ENCODE peak calls at places on chromosomes 13 and 19, in five cellular contexts. J, F, S, L and E are unnamed samples. For H3K4me1, the result is how much of the 10 kb centered on the place peaks cover.

GRCh38 chr19:49064768-49065611 is at the start of gene NTF4:
- DNase-seq in J (peak), F (no peak), S (no peak), L (no peak), E (no peak)

GRCh38 chr13:48839171-48839570 is 136.5 kb upstream of the FNDC3A start:
- DNase-seq in J (no peak), F (no peak), S (no peak), L (no peak), E (no peak)

GRCh38 chr13:69585656-69586055 is 522.0 kb upstream of the ATXN8OS start:
- DNase-seq in J (no peak), F (no peak), S (no peak), L (no peak), E (no peak)

GRCh38 chr13:24613128-24613527 is 67.1 kb upstream of the ATP12A start:
- DNase-seq in J (no peak), F (no peak), S (no peak), L (no peak), E (no peak)

GRCh38 chr13:51502206-51502651 is 49.4 kb upstream of the INTS6 start:
- DNase-seq in J (no peak), F (no peak), S (peak), L (peak), E (no peak)

GRCh38 chr13:87986639-87987250 is 315.6 kb downstream of the SLITRK5 start:
- DNase-seq in J (no peak), F (no peak), S (no peak), L (no peak), E (no peak)

GRCh38 chr19:43425567-43426392 is 11.1 kb downstream of the TEX101 start:
- DNase-seq in J (no peak), F (no peak), S (peak), L (peak), E (no peak)

GRCh38 chr19:53982611-53983010 is 8.8 kb upstream of the CACNG6 start:
- DNase-seq in J (no peak), F (no peak), S (peak), L (no peak), E (no peak)

GRCh38 chr13:72463561-72463960 is 263.9 kb downstream of the MZT1 start:
- DNase-seq in J (no peak), F (no peak), S (peak), L (no peak), E (no peak)

GRCh38 chr19:40933025-40933424 is 51.0 kb upstream of the CYP2A7 start:
- DNase-seq in J (no peak), F (no peak), S (no peak), L (no peak), E (no peak)

GRCh38 chr19:14405758-14406644 is 13.1 kb downstream of the DDX39A start:
- DNase-seq in J (peak), F (peak), S (peak), L (peak), E (peak)

GRCh38 chr13:104641309-104641708 is 1575.1 kb upstream of the SLC10A2 start:
- DNase-seq in J (no peak), F (no peak), S (peak), L (peak), E (no peak)

GRCh38 chr13:42968906-42969305 is 23.1 kb downstream of the EPSTI1 start:
- DNase-seq in J (no peak), F (no peak), S (no peak), L (no peak), E (no peak)

GRCh38 chr13:75366380-75367280 is 115.3 kb downstream of the TBC1D4 start:
- DNase-seq in J (no peak), F (no peak), S (no peak), L (no peak), E (no peak)

GRCh38 chr13:75371223-75371622 is 110.7 kb downstream of the TBC1D4 start:
- DNase-seq in J (no peak), F (no peak), S (no peak), L (no peak), E (no peak)

GRCh38 chr13:75369986-75370385 is 112.0 kb downstream of the TBC1D4 start:
- DNase-seq in J (no peak), F (no peak), S (no peak), L (no peak), E (no peak)

GRCh38 chr13:75365724-75366173 is 116.2 kb downstream of the TBC1D4 start:
- DNase-seq in J (no peak), F (no peak), S (peak), L (peak), E (no peak)

GRCh38 chr13:75368167-75368566 is 113.8 kb downstream of the TBC1D4 start:
- DNase-seq in J (no peak), F (no peak), S (peak), L (peak), E (no peak)
- H3K4me1 ChIP-seq in J (under half), F (under half), S (under half), L (under half), E (under half)

GRCh38 chr19:1749373-1750342 is 3.6 kb upstream of the ONECUT3 start:
- DNase-seq in J (no peak), F (no peak), S (no peak), L (no peak), E (no peak)
- H3K4me1 ChIP-seq in J (under half), F (under half), S (under half), L (under half), E (under half)

GRCh38 chr19:4688587-4688986 is 18.4 kb upstream of the MYDGF start:
- DNase-seq in J (no peak), F (no peak), S (no peak), L (no peak), E (no peak)

GRCh38 chr19:4689403-4689802 is 19.3 kb upstream of the MYDGF start:
- DNase-seq in J (no peak), F (no peak), S (no peak), L (no peak), E (no peak)

GRCh38 chr19:4692275-4693077 is 22.3 kb upstream of the MYDGF start:
- DNase-seq in J (no peak), F (no peak), S (no peak), L (no peak), E (no peak)

GRCh38 chr19:4691383-4691782 is 21.2 kb upstream of the MYDGF start:
- DNase-seq in J (no peak), F (peak), S (no peak), L (no peak), E (no peak)

DNA sequence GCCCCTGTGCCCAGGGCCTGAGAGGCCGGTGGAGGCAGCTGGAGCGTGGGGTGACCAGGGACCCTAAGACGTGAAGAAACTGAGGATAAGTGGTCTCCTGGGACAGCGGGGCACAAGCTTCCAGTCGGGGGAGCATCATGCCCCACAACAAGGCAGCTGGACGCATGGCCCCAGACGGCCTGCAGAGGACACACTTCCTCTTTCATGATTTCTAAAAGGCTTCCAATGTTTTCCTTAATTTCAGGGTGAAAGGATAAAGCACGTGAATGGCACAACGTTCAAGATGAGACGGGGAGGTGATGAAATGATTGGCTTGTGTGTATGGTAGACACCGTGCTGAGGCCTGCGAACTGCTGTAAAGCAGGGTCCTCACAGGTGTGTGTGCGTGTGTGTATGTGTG is 20.2 kb upstream of the MYDGF start:
- DNase-seq in J (no peak), F (no peak), S (no peak), L (no peak), E (no peak)
- H3K4me1 ChIP-seq in J (under half), F (under half), S (under half), L (under half), E (under half)

GRCh38 chr13:60396008-60396782 is 825 bp upstream of the TDRD3 start:
- DNase-seq in J (peak), F (peak), S (peak), L (peak), E (peak)
- H3K4me1 ChIP-seq in J (under half), F (under half), S (under half), L (under half), E (under half)

GRCh38 chr19:5949792-5950305 is 28.1 kb downstream of the RANBP3 start:
- DNase-seq in J (no peak), F (no peak), S (no peak), L (no peak), E (peak)
- H3K4me1 ChIP-seq in J (under half), F (under half), S (under half), L (half or more), E (half or more)

GRCh38 chr19:29942404-29943261 is 594 bp downstream of the URI1 start:
- DNase-seq in J (no peak), F (peak), S (peak), L (no peak), E (peak)

GRCh38 chr19:29940971-29941585 is 961 bp upstream of the URI1 start:
- DNase-seq in J (no peak), F (no peak), S (no peak), L (no peak), E (no peak)

GRCh38 chr19:29943615-29944014 is 1.6 kb downstream of the URI1 start:
- DNase-seq in J (no peak), F (no peak), S (no peak), L (no peak), E (no peak)

GRCh38 chr19:29939628-29940027 is 2.4 kb upstream of the URI1 start:
- DNase-seq in J (no peak), F (no peak), S (no peak), L (no peak), E (no peak)

DNA sequence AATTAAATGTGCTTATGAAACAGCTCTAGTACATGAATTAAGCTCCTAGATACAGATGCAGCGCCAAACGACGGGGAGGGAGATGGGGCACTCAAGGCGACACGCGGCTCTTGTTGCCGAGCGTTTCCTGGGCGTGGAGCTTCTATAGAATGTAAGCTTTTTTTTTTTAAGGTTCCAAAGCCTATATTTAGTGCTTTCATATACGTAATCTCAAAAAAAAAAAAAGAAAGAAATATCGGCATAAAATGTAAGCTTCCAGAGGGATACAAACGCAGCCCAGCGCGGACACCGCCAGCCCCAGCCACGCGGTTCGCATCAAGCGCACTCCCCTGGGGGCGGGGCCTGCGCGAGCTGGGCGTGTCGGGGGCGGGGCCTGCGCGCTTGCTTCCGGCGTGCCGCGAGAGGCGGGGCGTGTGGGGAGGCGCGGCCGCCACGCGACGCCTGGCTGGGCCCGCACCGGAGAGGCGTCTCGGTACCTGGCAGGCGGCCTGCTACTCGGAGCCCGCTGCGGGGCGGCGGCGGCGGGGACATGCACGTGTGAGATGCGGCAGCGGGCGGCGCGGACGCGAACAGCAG is at the start of gene URI1:
- DNase-seq in J (peak), F (peak), S (peak), L (peak), E (peak)
- H3K4me1 ChIP-seq in J (under half), F (under half), S (under half), L (under half), E (under half)

DNA sequence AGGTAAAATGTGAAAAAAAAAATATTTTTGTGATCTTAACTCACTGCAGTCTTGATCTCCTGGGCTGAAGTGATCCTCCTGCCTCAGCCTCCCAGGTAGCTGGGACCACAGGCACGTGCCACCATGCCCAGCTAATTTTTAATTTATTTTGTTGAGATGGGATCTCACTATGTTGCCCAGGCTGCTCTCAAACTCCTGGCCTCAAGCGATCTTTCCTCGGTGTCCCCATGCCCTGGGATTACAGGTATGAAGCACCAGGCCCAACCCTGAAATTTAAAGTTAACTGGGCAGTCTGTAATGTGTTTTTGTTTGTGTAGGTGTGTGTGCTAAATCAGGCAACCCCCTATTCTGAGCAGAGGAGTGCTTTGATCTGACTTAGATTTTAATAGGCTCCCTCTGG is 3.4 kb upstream of the C5AR1 start:
- DNase-seq in J (no peak), F (no peak), S (no peak), L (no peak), E (no peak)
- H3K4me1 ChIP-seq in J (under half), F (under half), S (under half), L (under half), E (under half)